ENCODE peak calls at places on chromosomes 12 and 14, in seven cellular contexts. V is uterus, D is ACHN, R is neuronal stem cell, H is tibial nerve, X is occipital lobe, F is cardiac muscle cell. Q is an unnamed sample.

GRCh38 chr12:128627659-128628058 is 196.1 kb downstream of the SLC15A4 start:
- DNase-seq in V (no peak), D (no peak), R (no peak), H (no peak), X (no peak), F (no peak), Q (no peak)

GRCh38 chr12:120994589-120995337 is 16.4 kb downstream of the HNF1A start:
- DNase-seq in V (no peak), D (no peak), R (no peak), H (no peak), X (no peak), F (no peak), Q (no peak)

GRCh38 chr14:42533476-42533875 is 926.8 kb downstream of the LRFN5 start:
- DNase-seq in V (no peak), D (no peak), R (no peak), H (no peak), X (no peak), F (no peak), Q (no peak)

GRCh38 chr14:100617715-100618693 is 30.8 kb upstream of the BEGAIN start:
- DNase-seq in V (peak), D (no peak), R (no peak), H (peak), X (peak), F (no peak), Q (no peak)

GRCh38 chr12:50530532-50530931 is 25.7 kb downstream of the DIP2B start:
- DNase-seq in V (no peak), D (no peak), R (no peak), H (no peak), X (no peak), F (no peak), Q (no peak)

GRCh38 chr14:75247286-75247922 is 31.2 kb upstream of the FOS start:
- DNase-seq in V (no peak), D (no peak), R (no peak), H (no peak), X (no peak), F (no peak), Q (no peak)

GRCh38 chr14:24964048-24964447 is 85.9 kb downstream of the STXBP6 start:
- DNase-seq in V (no peak), D (no peak), R (no peak), H (no peak), X (no peak), F (no peak), Q (no peak)

GRCh38 chr12:47943492-47944359 is 19.7 kb upstream of the TMEM106C start:
- DNase-seq in V (no peak), D (no peak), R (no peak), H (no peak), X (no peak), F (no peak), Q (no peak)

GRCh38 chr14:57302883-57303282 is 34.1 kb downstream of the AP5M1 start:
- DNase-seq in V (no peak), D (no peak), R (no peak), H (no peak), X (no peak), F (no peak), Q (no peak)

GRCh38 chr14:71324767-71325272 is 417.6 kb downstream of the PCNX1 start:
- DNase-seq in V (no peak), D (no peak), R (no peak), H (no peak), X (no peak), F (peak), Q (no peak)

GRCh38 chr14:65703996-65704395 is 291.5 kb downstream of the FUT8 start:
- DNase-seq in V (no peak), D (no peak), R (no peak), H (no peak), X (no peak), F (no peak), Q (no peak)

GRCh38 chr14:91417134-91417982 is at the start of gene CCDC88C:
- DNase-seq in V (peak), D (peak), R (peak), H (no peak), X (no peak), F (peak), Q (peak)

GRCh38 chr14:98189521-98189920 is 1082.5 kb downstream of the BCL11B start:
- DNase-seq in V (no peak), D (no peak), R (no peak), H (no peak), X (no peak), F (no peak), Q (no peak)

GRCh38 chr14:95891742-95892141 is 15.1 kb downstream of the TUNAR start:
- DNase-seq in V (no peak), D (no peak), R (no peak), H (no peak), X (no peak), F (no peak), Q (peak)